ENCODE peak calls at places on chromosomes 6 and 20, in seven cellular contexts. C is GM12891, O is H1, K is SK-N-SH, G is GM12878, U is HepG2, S is K562. Q is an unnamed sample.

GRCh38 chr6:166861304-166861703 is 95.0 kb downstream of the RNASET2 start:
- DNase-seq in C (no peak), O (no peak), K (no peak), G (no peak), U (no peak), S (no peak), Q (no peak)

GRCh38 chr6:38264605-38265004 is 375.1 kb downstream of the BTBD9 start:
- DNase-seq in C (no peak), O (no peak), K (no peak), G (no peak), U (peak), S (no peak), Q (no peak)

GRCh38 chr6:14506656-14507242 is 389.2 kb downstream of the CD83 start:
- DNase-seq in C (no peak), O (no peak), K (no peak), G (no peak), U (no peak), S (no peak), Q (no peak)

GRCh38 chr20:33262658-33263065 is 20.4 kb upstream of the BPIFB1 start:
- DNase-seq in C (no peak), O (peak), K (peak), G (no peak), U (peak), S (peak), Q (no peak)

GRCh38 chr6:97586344-97586743 is 303.3 kb upstream of the MMS22L start:
- DNase-seq in C (no peak), O (no peak), K (peak), G (no peak), U (peak), S (no peak), Q (no peak)

GRCh38 chr6:17013701-17014100 is 88.1 kb upstream of the STMND1 start:
- DNase-seq in C (no peak), O (no peak), K (no peak), G (no peak), U (no peak), S (no peak), Q (no peak)

GRCh38 chr6:99030915-99031314 is 83.2 kb upstream of the FBXL4 start:
- DNase-seq in C (no peak), O (no peak), K (no peak), G (no peak), U (no peak), S (no peak), Q (no peak)

GRCh38 chr6:37125779-37126553 is 44.0 kb upstream of the PIM1 start:
- DNase-seq in C (no peak), O (peak), K (no peak), G (no peak), U (peak), S (no peak), Q (no peak)

GRCh38 chr20:32263398-32263954 is 14.0 kb upstream of the KIF3B start:
- DNase-seq in C (no peak), O (no peak), K (no peak), G (no peak), U (peak), S (no peak), Q (no peak)

GRCh38 chr6:3356056-3356823 is 97.5 kb downstream of the PSMG4 start:
- DNase-seq in C (peak), O (peak), K (peak), G (peak), U (peak), S (peak), Q (peak)

GRCh38 chr6:140774080-140774505 is 1358.6 kb upstream of the GJE1 start:
- DNase-seq in C (no peak), O (no peak), K (no peak), G (peak), U (no peak), S (no peak), Q (no peak)

GRCh38 chr6:56575736-56576135 is 67.0 kb downstream of the DST start:
- DNase-seq in C (no peak), O (no peak), K (no peak), G (no peak), U (no peak), S (no peak), Q (no peak)

GRCh38 chr6:47041741-47042140 is 391 bp downstream of the ADGRF1 start:
- DNase-seq in C (no peak), O (no peak), K (no peak), G (no peak), U (no peak), S (no peak), Q (no peak)

GRCh38 chr6:2986722-2987196 is 12.9 kb upstream of the NQO2 start:
- DNase-seq in C (no peak), O (no peak), K (no peak), G (no peak), U (no peak), S (no peak), Q (no peak)

GRCh38 chr6:143528164-143528811 is 16.8 kb upstream of the FUCA2 start:
- DNase-seq in C (no peak), O (no peak), K (no peak), G (no peak), U (no peak), S (no peak), Q (no peak)

GRCh38 chr20:37727247-37727956 is 33.6 kb downstream of the CTNNBL1 start:
- DNase-seq in C (no peak), O (no peak), K (no peak), G (no peak), U (peak), S (no peak), Q (no peak)

GRCh38 chr6:156854466-156855161 is 77.4 kb downstream of the ARID1B start:
- DNase-seq in C (no peak), O (no peak), K (no peak), G (no peak), U (no peak), S (peak), Q (no peak)

GRCh38 chr6:122438975-122439374 is 32.6 kb downstream of the SERINC1 start:
- DNase-seq in C (no peak), O (no peak), K (no peak), G (no peak), U (no peak), S (no peak), Q (no peak)

GRCh38 chr6:166006593-166007301 is 160.9 kb downstream of the TBXT start:
- DNase-seq in C (no peak), O (no peak), K (peak), G (no peak), U (no peak), S (no peak), Q (no peak)

GRCh38 chr6:149451361-149452061 is 33.3 kb downstream of the ZC3H12D start:
- DNase-seq in C (no peak), O (no peak), K (no peak), G (no peak), U (no peak), S (no peak), Q (no peak)

GRCh38 chr6:7154341-7155139 is 46.8 kb downstream of the RREB1 start:
- DNase-seq in C (no peak), O (no peak), K (no peak), G (peak), U (no peak), S (no peak), Q (no peak)

GRCh38 chr20:49247169-49247734 is 28.0 kb downstream of the DDX27 start:
- DNase-seq in C (no peak), O (no peak), K (no peak), G (no peak), U (no peak), S (no peak), Q (no peak)

GRCh38 chr6:89050155-89050554 is 30.4 kb upstream of the PNRC1 start:
- DNase-seq in C (no peak), O (no peak), K (no peak), G (no peak), U (peak), S (no peak), Q (no peak)

GRCh38 chr6:72622094-72622540 is 253 bp downstream of the KCNQ5 start:
- DNase-seq in C (no peak), O (no peak), K (peak), G (no peak), U (no peak), S (peak), Q (peak)

GRCh38 chr6:160297310-160297709 is 38.7 kb upstream of the SLC22A2 start:
- DNase-seq in C (no peak), O (peak), K (no peak), G (no peak), U (peak), S (no peak), Q (no peak)

GRCh38 chr20:48619126-48620101 is 208.4 kb downstream of the PREX1 start:
- DNase-seq in C (no peak), O (no peak), K (peak), G (no peak), U (no peak), S (no peak), Q (no peak)

GRCh38 chr20:53901064-53901463 is 169.3 kb downstream of the BCAS1 start:
- DNase-seq in C (no peak), O (no peak), K (no peak), G (no peak), U (no peak), S (no peak), Q (no peak)

GRCh38 chr6:136969433-136969832 is 47.3 kb downstream of the SLC35D3 start:
- DNase-seq in C (no peak), O (no peak), K (peak), G (no peak), U (no peak), S (no peak), Q (no peak)

GRCh38 chr6:113879186-113880096 is 22.3 kb downstream of the MARCKS start:
- DNase-seq in C (no peak), O (no peak), K (peak), G (peak), U (peak), S (peak), Q (no peak)

GRCh38 chr6:38155144-38155543 is 335.6 kb downstream of the ZFAND3 start:
- DNase-seq in C (no peak), O (no peak), K (no peak), G (no peak), U (peak), S (no peak), Q (no peak)

GRCh38 chr6:25035451-25036435 is 100.0 kb upstream of the RIPOR2 start:
- DNase-seq in C (no peak), O (no peak), K (no peak), G (no peak), U (no peak), S (no peak), Q (no peak)

GRCh38 chr6:7730852-7731251 is 5.0 kb downstream of the BMP6 start:
- DNase-seq in C (no peak), O (no peak), K (no peak), G (no peak), U (peak), S (no peak), Q (no peak)

DNA sequence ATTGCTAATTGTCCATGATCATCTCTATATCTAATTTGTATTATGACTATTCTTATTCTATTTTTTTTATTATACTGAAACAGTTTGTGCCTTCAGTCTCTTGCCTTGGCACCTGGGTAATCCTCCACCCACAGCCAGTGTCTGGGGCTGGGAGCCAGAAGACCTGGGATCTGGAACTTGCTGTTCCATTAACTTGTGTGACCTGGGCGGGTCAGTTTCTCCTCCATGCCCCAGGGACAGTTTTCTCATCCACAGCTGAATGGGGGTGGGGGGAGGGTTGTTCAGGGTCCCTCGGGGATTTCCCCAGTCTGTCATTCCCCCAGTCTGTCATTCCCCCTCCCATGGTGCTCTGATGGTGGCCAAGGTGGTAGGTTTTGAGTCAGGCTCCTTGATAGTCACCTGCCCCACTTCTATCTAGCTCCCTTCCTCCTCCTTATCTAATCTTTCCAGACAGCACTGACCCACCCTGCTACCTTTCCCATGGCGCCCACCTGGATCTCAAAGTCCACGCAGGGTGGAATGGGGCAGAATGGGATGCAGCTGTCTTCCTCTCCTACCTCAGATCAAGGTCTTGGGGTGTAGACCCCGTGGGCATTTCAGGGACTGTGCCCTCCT is 11.0 kb downstream of the ITPR3 start:
- DNase-seq in C (no peak), O (no peak), K (no peak), G (no peak), U (no peak), S (peak), Q (no peak)
- TF ChIP-seq TAF1 in C (no peak), O (no peak), K (no peak), G (no peak), U (no peak), S (no peak), Q (no peak)

GRCh38 chr6:11769244-11769643 is 9.4 kb downstream of the ADTRP start:
- DNase-seq in C (no peak), O (no peak), K (no peak), G (no peak), U (no peak), S (no peak), Q (no peak)

GRCh38 chr6:11767458-11767857 is 11.1 kb downstream of the ADTRP start:
- DNase-seq in C (no peak), O (no peak), K (no peak), G (no peak), U (no peak), S (no peak), Q (no peak)

GRCh38 chr6:11764250-11764604 is 14.4 kb downstream of the ADTRP start:
- DNase-seq in C (no peak), O (no peak), K (no peak), G (no peak), U (no peak), S (no peak), Q (no peak)

GRCh38 chr6:11766056-11766455 is 12.5 kb downstream of the ADTRP start:
- DNase-seq in C (no peak), O (no peak), K (no peak), G (no peak), U (no peak), S (peak), Q (no peak)

DNA sequence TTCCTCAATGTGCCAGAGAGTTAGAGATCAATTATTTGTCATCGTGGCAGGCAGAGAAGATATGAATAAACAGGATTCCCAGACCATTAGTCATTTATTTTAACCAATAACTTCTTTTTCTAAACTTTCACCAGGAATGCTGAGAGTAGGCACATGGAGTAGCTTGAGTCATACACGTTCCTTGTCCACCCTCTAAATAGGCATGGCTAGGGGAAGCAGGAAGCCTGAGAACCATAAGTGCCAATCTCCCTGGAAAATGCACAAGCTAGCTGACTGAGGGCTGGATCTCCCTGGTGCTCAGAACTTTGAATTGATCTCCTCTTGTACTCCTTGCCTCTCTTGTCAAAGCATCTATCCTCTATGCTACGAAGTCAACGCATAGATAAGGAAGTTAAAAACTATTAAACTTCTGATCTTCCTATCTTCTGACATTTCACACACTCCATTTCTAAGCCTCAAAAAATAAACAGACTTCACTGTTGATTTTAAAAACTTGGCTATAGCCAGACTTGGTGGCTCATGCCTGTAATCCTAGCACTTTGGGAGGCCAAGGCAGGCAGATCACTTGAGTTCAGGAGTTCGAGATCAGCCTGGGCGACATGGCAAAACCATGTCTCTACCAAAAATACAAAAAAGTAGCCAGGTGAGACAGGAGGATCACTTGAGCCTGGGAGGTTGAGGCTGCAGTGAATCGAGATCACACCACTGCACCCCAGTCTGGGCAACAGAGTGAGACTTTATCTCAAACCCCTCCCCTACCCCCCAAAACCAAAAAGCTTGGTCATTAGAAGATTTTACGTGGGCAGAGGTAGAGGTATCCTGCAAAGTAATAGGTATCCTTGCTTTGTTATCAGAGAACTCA is 11.8 kb downstream of the ADTRP start:
- DNase-seq in C (no peak), O (no peak), K (no peak), G (no peak), U (peak), S (no peak), Q (no peak)
- TF ChIP-seq POLR2AphosphoS5 in C (no peak), O (no peak), K (peak), G (no peak), U (no peak), S (no peak), Q (no peak)

DNA sequence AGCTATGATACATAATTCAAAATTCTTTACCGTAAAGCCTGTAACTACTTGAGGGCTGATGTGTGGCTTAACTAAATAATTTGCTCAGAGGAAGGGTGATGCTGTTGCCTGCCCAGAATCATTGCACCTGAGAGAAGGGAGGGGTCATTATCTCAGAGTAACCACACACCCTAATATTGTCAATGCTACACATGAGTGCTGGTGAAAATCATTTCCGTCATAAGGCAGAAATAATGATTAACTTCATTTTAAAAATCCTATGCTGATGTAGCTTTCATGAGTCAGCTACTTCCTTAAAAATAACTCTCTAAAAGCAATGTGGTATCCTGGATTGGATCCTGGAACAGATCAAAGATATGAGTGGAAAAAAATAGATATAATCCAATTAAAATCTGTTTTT is 146.4 kb upstream of the FAM83B start:
- DNase-seq in C (no peak), O (no peak), K (no peak), G (no peak), U (no peak), S (no peak), Q (no peak)
- TF ChIP-seq TAF1 in C (no peak), O (no peak), K (no peak), G (no peak), U (no peak), S (no peak), Q (no peak)

DNA sequence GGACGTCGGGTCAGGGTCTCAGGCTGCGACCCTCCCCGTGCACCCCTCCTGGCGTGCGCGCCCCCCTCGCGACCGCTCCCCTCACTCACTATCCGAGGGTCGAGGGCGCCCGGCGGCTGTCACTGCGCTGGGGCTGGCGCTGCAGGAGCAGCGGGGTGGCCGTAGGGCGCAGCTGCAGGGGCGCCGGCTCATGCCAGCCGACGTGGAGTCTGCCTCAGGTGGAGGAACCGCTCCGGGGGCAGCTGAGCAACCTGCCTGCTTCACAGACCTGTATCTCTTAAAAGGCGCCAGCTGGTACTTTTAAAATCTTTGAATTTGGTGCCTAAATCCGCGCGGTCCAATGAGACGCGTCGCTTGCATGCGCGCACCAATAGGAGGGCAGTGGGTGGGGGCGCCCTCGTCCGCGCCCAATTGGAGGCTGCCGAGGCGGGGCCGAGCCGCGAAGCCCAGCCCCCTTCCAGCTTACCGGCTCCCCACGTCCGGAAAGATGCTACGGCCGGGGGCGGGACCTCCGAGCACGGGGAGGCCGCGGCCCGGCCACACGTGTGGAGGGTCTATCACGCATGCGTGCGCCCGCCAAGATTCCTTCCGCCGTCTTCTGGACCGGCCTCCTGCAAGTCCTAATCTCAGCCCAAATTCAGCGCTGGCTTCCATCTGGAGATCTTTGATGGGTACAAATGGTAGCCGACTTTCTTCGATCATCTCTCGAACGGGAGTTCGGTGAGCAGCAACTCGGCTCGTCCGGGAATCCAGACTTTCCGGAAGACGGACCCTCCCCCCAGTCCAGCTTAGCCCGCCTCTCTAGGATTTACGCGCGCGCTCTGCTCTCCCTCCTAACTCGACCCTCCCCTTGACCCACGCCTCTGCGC is at the start of gene FBXO5:
- DNase-seq in C (peak), O (peak), K (peak), G (peak), U (peak), S (peak), Q (peak)
- TF ChIP-seq POLR2AphosphoS5 in C (peak), O (peak), K (peak), G (peak), U (peak), S (peak), Q (peak)

GRCh38 chr6:50264995-50265571 is 215.4 kb upstream of the DEFB112 start:
- DNase-seq in C (no peak), O (no peak), K (peak), G (no peak), U (peak), S (no peak), Q (no peak)

GRCh38 chr6:50271266-50271665 is 221.5 kb upstream of the DEFB112 start:
- DNase-seq in C (no peak), O (no peak), K (no peak), G (no peak), U (no peak), S (no peak), Q (no peak)

GRCh38 chr6:50271817-50272216 is 222.1 kb upstream of the DEFB112 start:
- DNase-seq in C (no peak), O (no peak), K (no peak), G (no peak), U (no peak), S (no peak), Q (no peak)

GRCh38 chr6:50272611-50273010 is 222.9 kb upstream of the DEFB112 start:
- DNase-seq in C (no peak), O (no peak), K (no peak), G (no peak), U (no peak), S (no peak), Q (no peak)

GRCh38 chr6:50270427-50270826 is 220.7 kb upstream of the DEFB112 start:
- DNase-seq in C (no peak), O (no peak), K (peak), G (no peak), U (no peak), S (no peak), Q (no peak)
- TF ChIP-seq TAF1 in C (no peak), O (no peak), K (no peak), G (no peak), U (no peak), S (no peak), Q (no peak)

Q was measured in GM12892.